ENCODE peak calls at places on chromosomes 7 and 10, in four cellular contexts. R is keratinocyte, V is PC-3, I is PC-9. H is an unnamed sample.
A peak's percentile ranks its signal among the peaks of the same experiment; 100 is the strongest.

GRCh38 chr10:123922126-123922525 is 30.5 kb upstream of the CPXM2 start:
- DNase-seq in R (no peak), V (no peak), I (no peak), H (no peak)

GRCh38 chr10:110868981-110869380 is 2.7 kb upstream of the PDCD4 start:
- DNase-seq in R (no peak), V (no peak), I (no peak), H (no peak)

GRCh38 chr10:11528286-11528685 is 83.2 kb downstream of the USP6NL start:
- DNase-seq in R (no peak), V (no peak), I (no peak), H (no peak)

GRCh38 chr7:70432567-70433001 is 699.4 kb upstream of the GALNT17 start:
- DNase-seq in R (no peak), V (no peak), I (no peak), H (no peak)

GRCh38 chr10:118966131-118967125 is 63.1 kb upstream of the NANOS1 start:
- DNase-seq in R (no peak), V (no peak), I (no peak), H (no peak)

GRCh38 chr7:103150192-103150591 is 1.3 kb upstream of the NAPEPLD start:
- DNase-seq in R (no peak), V (peak; percentile 36), I (peak; percentile 76), H (no peak)

GRCh38 chr10:71423268-71423667 is 26.5 kb downstream of the CDH23 start:
- DNase-seq in R (no peak), V (no peak), I (no peak), H (no peak)

GRCh38 chr7:75725306-75725705 is 13.4 kb downstream of the HIP1 start:
- DNase-seq in R (no peak), V (no peak), I (no peak), H (no peak)

GRCh38 chr7:139299296-139299695 is 41.8 kb upstream of the FMC1 start:
- DNase-seq in R (no peak), V (no peak), I (no peak), H (no peak)

GRCh38 chr7:157386979-157387800 is 50.4 kb downstream of the DNAJB6 start:
- DNase-seq in R (peak; percentile 57), V (peak; percentile 83), I (peak; percentile 55), H (peak; percentile 69)

GRCh38 chr10:101781655-101781983 is 1.6 kb downstream of the NPM3 start:
- DNase-seq in R (no peak), V (no peak), I (no peak), H (no peak)

GRCh38 chr10:5292196-5292735 is 72.5 kb upstream of the UCN3 start:
- DNase-seq in R (no peak), V (no peak), I (no peak), H (no peak)

GRCh38 chr10:17134737-17135260 is 5.2 kb upstream of the CUBN start:
- DNase-seq in R (no peak), V (peak; percentile 5), I (no peak), H (no peak)

GRCh38 chr7:149883452-149883861 is 9.7 kb downstream of the ATP6V0E2 start:
- DNase-seq in R (no peak), V (peak; percentile 47), I (peak; percentile 62), H (peak; percentile 37)

GRCh38 chr10:98088186-98088971 is 46.1 kb upstream of the R3HCC1L start:
- DNase-seq in R (no peak), V (no peak), I (no peak), H (no peak)

GRCh38 chr10:35328404-35329037 is 7.8 kb upstream of the CCNY start:
- DNase-seq in R (no peak), V (peak; percentile 61), I (no peak), H (no peak)

GRCh38 chr7:31022726-31023125 is 29.4 kb upstream of the ADCYAP1R1 start:
- DNase-seq in R (no peak), V (no peak), I (no peak), H (no peak)

GRCh38 chr7:105487559-105488218 is 34.4 kb downstream of the PUS7 start:
- DNase-seq in R (no peak), V (peak; percentile 58), I (no peak), H (no peak)

GRCh38 chr7:117951285-117951684 is 78.0 kb upstream of the CTTNBP2 start:
- DNase-seq in R (peak; percentile 69), V (peak; percentile 83), I (no peak), H (no peak)

GRCh38 chr7:123770378-123770777 is 21.6 kb upstream of the WASL start:
- DNase-seq in R (peak; percentile 52), V (peak; percentile 89), I (peak; percentile 81), H (no peak)

GRCh38 chr7:80830584-80831319 is 88.1 kb downstream of the SEMA3C start:
- DNase-seq in R (no peak), V (peak; percentile 63), I (no peak), H (peak; percentile 32)

GRCh38 chr10:58464956-58465355 is 47.7 kb upstream of the BICC1 start:
- DNase-seq in R (no peak), V (no peak), I (no peak), H (no peak)

GRCh38 chr10:28575852-28576251 is 42.9 kb downstream of the WAC start:
- DNase-seq in R (no peak), V (no peak), I (no peak), H (no peak)

GRCh38 chr10:109961181-109962001 is 38.1 kb upstream of the XPNPEP1 start:
- DNase-seq in R (no peak), V (peak; percentile 38), I (peak; percentile 65), H (no peak)

GRCh38 chr7:123998921-123999320 is 33.9 kb downstream of the TMEM229A start:
- DNase-seq in R (no peak), V (no peak), I (no peak), H (no peak)

GRCh38 chr10:129605266-129605985 is 138.4 kb downstream of the MGMT start:
- DNase-seq in R (no peak), V (no peak), I (no peak), H (no peak)

GRCh38 chr10:98107644-98108430 is 26.6 kb upstream of the R3HCC1L start:
- DNase-seq in R (no peak), V (no peak), I (no peak), H (no peak)

GRCh38 chr10:32938554-32939061 is 19.4 kb downstream of the ITGB1 start:
- DNase-seq in R (no peak), V (no peak), I (no peak), H (no peak)

GRCh38 chr7:140417456-140418155 is 13.7 kb downstream of the RAB19 start:
- DNase-seq in R (no peak), V (no peak), I (no peak), H (no peak)

GRCh38 chr10:934746-935406 is 3.4 kb upstream of the LARP4B start:
- DNase-seq in R (no peak), V (no peak), I (no peak), H (no peak)

GRCh38 chr10:78559514-78560392 is 509.0 kb upstream of the ZMIZ1 start:
- DNase-seq in R (no peak), V (no peak), I (no peak), H (no peak)

GRCh38 chr10:50991496-50992355 is 82.6 kb upstream of the PRKG1 start:
- DNase-seq in R (no peak), V (no peak), I (no peak), H (no peak)

GRCh38 chr10:50988792-50989191 is 85.5 kb upstream of the PRKG1 start:
- DNase-seq in R (no peak), V (peak; percentile 78), I (no peak), H (no peak)

GRCh38 chr10:50992356-50992866 is 81.9 kb upstream of the PRKG1 start:
- DNase-seq in R (no peak), V (peak; percentile 14), I (no peak), H (no peak)

GRCh38 chr10:50992972-50993766 is 81.1 kb upstream of the PRKG1 start:
- DNase-seq in R (no peak), V (peak; percentile 17), I (no peak), H (no peak)

DNA sequence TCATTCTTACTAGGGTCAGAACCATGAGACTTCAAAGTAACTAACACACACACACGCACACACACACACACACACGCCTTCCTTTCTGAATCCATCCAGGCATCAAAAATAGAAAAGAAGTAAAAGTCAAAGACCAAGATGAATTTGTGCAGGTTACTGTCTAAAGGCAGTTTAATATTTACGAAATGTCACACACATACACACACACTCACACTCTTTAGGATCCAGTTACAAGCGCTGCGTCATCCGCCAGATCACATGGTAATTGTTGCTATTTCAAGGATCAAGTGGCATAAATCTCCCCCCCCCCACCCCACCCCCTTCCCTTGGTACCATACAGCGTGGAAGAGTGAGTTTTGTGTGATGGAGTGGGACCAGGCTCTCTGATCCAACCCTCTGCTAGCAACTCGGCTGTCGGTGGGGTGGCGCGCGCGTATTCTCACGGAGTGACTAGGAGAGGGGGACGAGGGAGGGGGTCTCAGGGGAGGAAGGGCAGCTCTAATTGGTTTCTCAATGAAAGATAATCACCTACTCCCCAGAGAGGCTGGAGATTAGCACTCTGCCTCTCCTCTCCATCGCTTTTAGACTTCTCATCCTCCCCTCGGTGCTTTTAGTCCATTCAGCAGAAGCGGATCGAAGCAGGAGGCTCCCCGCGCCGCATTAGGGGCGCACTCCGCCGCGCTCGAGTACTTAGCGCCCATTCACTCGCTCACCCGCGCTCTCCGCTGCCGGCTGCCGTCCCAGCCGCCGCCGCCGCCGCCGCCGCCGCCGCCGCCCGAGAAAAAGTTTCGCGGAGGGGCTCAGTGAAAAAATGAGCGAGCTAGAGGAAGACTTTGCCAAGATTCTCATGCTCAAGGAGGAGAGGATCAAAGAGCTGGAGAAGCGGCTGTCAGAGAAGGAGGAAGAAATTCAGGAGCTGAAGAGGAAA is 83.5 kb upstream of the PRKG1 start:
- DNase-seq in R (no peak), V (peak; percentile 87), I (peak; percentile 43), H (peak; percentile 45)
- H2AFZ ChIP-seq in R (peak overlapping the region; percentile 88), V (peak overlapping the region; percentile 87), I (peak overlapping the region; percentile 83), H (peak overlapping the region; percentile 97)

GRCh38 chr7:51797371-51797770 is 480.8 kb upstream of the COBL start:
- DNase-seq in R (no peak), V (no peak), I (no peak), H (no peak)
- H2AFZ ChIP-seq in R (no peak overlapping the region), V (no peak overlapping the region), I (no peak overlapping the region), H (no peak overlapping the region)

GRCh38 chr10:131982796-131983195 is 1.1 kb upstream of the BNIP3 start:
- DNase-seq in R (no peak), V (no peak), I (no peak), H (no peak)
- H2AFZ ChIP-seq in R (no peak overlapping the region), V (no peak overlapping the region), I (no peak overlapping the region), H (no peak overlapping the region)

GRCh38 chr7:18503068-18503859 is 7.7 kb downstream of the HDAC9 start:
- DNase-seq in R (no peak), V (no peak), I (peak; percentile 5), H (no peak)
- H2AFZ ChIP-seq in R (no peak overlapping the region), V (no peak overlapping the region), I (no peak overlapping the region), H (no peak overlapping the region)

DNA sequence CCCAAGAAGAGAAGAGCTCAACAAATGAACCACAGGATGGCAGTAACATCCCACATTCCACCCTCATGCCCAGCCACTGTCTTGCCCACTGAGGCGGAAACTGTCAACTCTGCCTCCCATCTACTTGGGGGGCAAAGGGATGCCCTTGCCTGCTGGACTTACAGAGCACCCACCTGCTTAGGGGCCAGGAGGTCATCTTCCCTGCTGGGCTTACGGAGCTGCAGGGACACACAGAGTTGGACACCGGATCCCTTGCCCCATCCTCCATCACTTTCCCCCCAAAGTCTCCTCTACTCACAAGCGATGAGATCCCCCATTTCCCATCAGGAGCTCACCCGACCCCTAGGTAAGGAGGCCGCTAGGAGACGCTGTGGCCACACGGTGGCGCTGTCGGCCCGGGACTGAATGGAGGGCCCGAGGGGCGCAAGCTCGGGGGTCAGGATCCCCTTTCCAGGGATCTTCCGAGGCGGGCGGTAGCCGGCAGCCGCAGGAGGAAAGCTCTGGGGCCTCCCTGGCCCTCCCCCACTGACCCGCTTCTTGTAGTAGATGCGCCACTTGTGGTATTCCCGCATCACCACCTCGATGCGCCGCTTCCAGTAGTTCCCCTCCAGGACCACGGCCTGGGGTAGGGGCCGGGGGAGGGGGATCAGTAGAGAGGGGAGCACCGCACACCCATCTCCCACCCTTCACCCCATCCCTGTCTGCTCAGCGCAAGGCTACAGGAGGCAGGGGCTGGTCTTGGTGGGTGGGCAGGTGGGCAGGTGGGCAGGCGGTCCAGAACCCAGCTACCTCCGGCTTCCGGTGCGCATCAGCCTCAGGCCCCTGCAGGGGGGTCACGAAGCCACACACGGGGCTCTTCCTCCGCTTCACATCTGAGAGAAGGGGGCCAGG is 17.3 kb downstream of the MLXIPL start:
- DNase-seq in R (no peak), V (peak; percentile 55), I (no peak), H (no peak)
- H2AFZ ChIP-seq in R (no peak overlapping the region), V (no peak overlapping the region), I (no peak overlapping the region), H (no peak overlapping the region)